ENCODE peak calls at places on chromosomes 1 and 21, in nine cellular contexts. E is lung; M is progenitor cell of endocrine pancreas; I is activated T-helper 9 cell treated with anti-CD3 and anti-CD28 coated beads, Interleukin-2, amount 50 U/mL, for 16 hours; A is iris pigment epithelial cell; L is ELR; O is C1 segment of cervical spinal cord; G is foreskin fibroblast; J is GM23248. X is an unnamed sample.

GRCh38 chr21:25942145-25942544 is 207.4 kb downstream of the GABPA start:
- DNase-seq in M (no peak), I (no peak), A (peak), E (no peak), L (no peak), G (no peak), J (no peak), O (no peak), X (no peak)

GRCh38 chr1:21329209-21329844 is 39.1 kb upstream of the ECE1 start:
- DNase-seq in O (no peak), M (no peak), L (no peak), J (no peak), E (no peak), I (no peak), G (no peak), A (no peak), X (no peak)

GRCh38 chr1:11042065-11042464 is 5.0 kb downstream of the MASP2 start:
- DNase-seq in O (no peak), E (no peak), J (no peak), G (no peak), M (no peak), A (no peak), L (no peak), I (no peak), X (no peak)

GRCh38 chr1:186042216-186042615 is 308.0 kb downstream of the HMCN1 start:
- DNase-seq in A (no peak), G (no peak), L (no peak), J (no peak), O (no peak), M (no peak), E (no peak), I (no peak), X (no peak)

GRCh38 chr1:237108299-237109040 is 66.5 kb downstream of the RYR2 start:
- DNase-seq in I (no peak), O (no peak), A (no peak), M (no peak), L (no peak), E (no peak), J (no peak), G (no peak), X (no peak)

GRCh38 chr1:1170891-1171550 is 2.7 kb upstream of the TTLL10 start:
- DNase-seq in M (no peak), L (no peak), G (no peak), I (no peak), O (no peak), A (no peak), J (no peak), E (no peak), X (no peak)

GRCh38 chr1:39089811-39090519 is 63.8 kb downstream of the NDUFS5 start:
- DNase-seq in J (peak), G (peak), M (no peak), E (no peak), A (peak), O (no peak), L (peak), I (no peak), X (no peak)

GRCh38 chr1:204992499-204992898 is 50.5 kb upstream of the CNTN2 start:
- DNase-seq in G (no peak), E (peak), J (no peak), O (no peak), M (no peak), A (no peak), L (no peak), I (no peak), X (no peak)

GRCh38 chr21:44723177-44724131 is 12.1 kb upstream of the TSPEAR start:
- DNase-seq in M (no peak), L (no peak), A (no peak), J (peak), E (no peak), G (no peak), I (no peak), O (no peak), X (no peak)

GRCh38 chr1:42380617-42381423 is at the start of gene RIMKLA:
- DNase-seq in E (peak), A (peak), O (peak), L (peak), J (peak), I (peak), M (peak), G (peak), X (peak)

GRCh38 chr1:176364231-176364905 is 98.6 kb upstream of the PAPPA2 start:
- DNase-seq in L (no peak), E (no peak), O (no peak), A (no peak), M (no peak), I (no peak), G (no peak), J (no peak), X (no peak)